ENCODE peak calls at places on chromosomes 12 and 14, in four cellular contexts. P, E, H and N are unnamed samples. For H3K4me1, the result is how much of the 10 kb centered on the place peaks cover.

GRCh38 chr12:45312012-45312411 is 96.1 kb downstream of the ANO6 start:
- DNase-seq in P (no peak), E (no peak), H (no peak), N (no peak)

GRCh38 chr12:58787021-58787760 is 133.1 kb downstream of the LRIG3 start:
- DNase-seq in P (no peak), E (no peak), H (peak), N (no peak)

GRCh38 chr14:49920935-49921334 is 28.1 kb downstream of the ARF6 start:
- DNase-seq in P (no peak), E (no peak), H (no peak), N (no peak)

GRCh38 chr12:117404940-117405339 is 43.5 kb upstream of the NOS1 start:
- DNase-seq in P (no peak), E (no peak), H (no peak), N (no peak)

GRCh38 chr14:50007123-50007903 is 109.1 kb downstream of the VCPKMT start:
- DNase-seq in P (no peak), E (peak), H (no peak), N (no peak)

GRCh38 chr12:110636516-110636915 is 22.6 kb downstream of the TCTN1 start:
- DNase-seq in P (no peak), E (no peak), H (no peak), N (no peak)

GRCh38 chr12:12941450-12942350 is 10.3 kb downstream of the GPRC5D start:
- DNase-seq in P (no peak), E (no peak), H (no peak), N (no peak)

GRCh38 chr14:36556811-36557433 is 25.5 kb downstream of the NKX2-8 start:
- DNase-seq in P (no peak), E (peak), H (peak), N (peak)

GRCh38 chr12:13146539-13146938 is 43.1 kb upstream of the GSG1 start:
- DNase-seq in P (no peak), E (no peak), H (no peak), N (no peak)

GRCh38 chr14:88305923-88306322 is 17.1 kb downstream of the KCNK10 start:
- DNase-seq in P (no peak), E (no peak), H (no peak), N (no peak)

GRCh38 chr12:21894792-21895392 is 46.3 kb downstream of the ABCC9 start:
- DNase-seq in P (no peak), E (no peak), H (no peak), N (no peak)

GRCh38 chr14:77043984-77044485 is 15.5 kb upstream of the IRF2BPL start:
- DNase-seq in P (no peak), E (no peak), H (no peak), N (no peak)
- H3K4me1 ChIP-seq in P (half or more), E (under half), H (half or more), N (under half)

GRCh38 chr12:54300732-54301427 is at the start of gene NFE2:
- DNase-seq in P (peak), E (peak), H (no peak), N (peak)
- H3K4me1 ChIP-seq in P (under half), E (under half), H (under half), N (under half)

GRCh38 chr14:32472081-32472480 is 143.0 kb downstream of the AKAP6 start:
- DNase-seq in P (no peak), E (no peak), H (no peak), N (no peak)
- H3K4me1 ChIP-seq in P (under half), E (under half), H (under half), N (under half)

GRCh38 chr14:65303185-65303901 is 109.2 kb upstream of the FUT8 start:
- DNase-seq in P (no peak), E (no peak), H (no peak), N (no peak)
- H3K4me1 ChIP-seq in P (under half), E (under half), H (under half), N (under half)

DNA sequence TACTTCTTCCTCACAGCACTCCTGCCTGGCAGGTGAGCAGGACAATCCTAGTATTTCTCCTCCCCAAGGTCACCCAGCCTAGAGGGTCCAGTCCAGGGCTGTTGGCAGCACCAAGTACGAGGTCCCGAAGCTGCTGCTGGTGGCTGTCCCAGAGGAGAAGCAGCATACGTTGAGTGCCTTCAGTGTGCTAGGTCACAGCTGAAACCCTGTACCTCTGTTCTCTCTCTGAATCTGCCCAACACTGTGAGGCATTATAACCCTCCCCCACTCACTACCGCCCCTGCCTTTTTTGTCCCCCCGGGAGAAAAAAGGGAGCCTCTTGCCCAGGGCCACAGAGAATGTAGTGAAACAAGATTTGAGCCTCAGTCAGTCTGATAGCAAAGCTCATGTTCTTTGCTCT is 53.4 kb downstream of the PPP2R5C start:
- DNase-seq in P (no peak), E (no peak), H (no peak), N (no peak)
- H3K4me1 ChIP-seq in P (under half), E (under half), H (under half), N (under half)

GRCh38 chr12:116160196-116160595 is 117.3 kb downstream of the MED13L start:
- DNase-seq in P (no peak), E (no peak), H (no peak), N (no peak)
- H3K4me1 ChIP-seq in P (under half), E (under half), H (half or more), N (half or more)

GRCh38 chr14:63474844-63475243 is 68.3 kb downstream of the PPP2R5E start:
- DNase-seq in P (no peak), E (no peak), H (no peak), N (no peak)
- H3K4me1 ChIP-seq in P (half or more), E (under half), H (under half), N (under half)

DNA sequence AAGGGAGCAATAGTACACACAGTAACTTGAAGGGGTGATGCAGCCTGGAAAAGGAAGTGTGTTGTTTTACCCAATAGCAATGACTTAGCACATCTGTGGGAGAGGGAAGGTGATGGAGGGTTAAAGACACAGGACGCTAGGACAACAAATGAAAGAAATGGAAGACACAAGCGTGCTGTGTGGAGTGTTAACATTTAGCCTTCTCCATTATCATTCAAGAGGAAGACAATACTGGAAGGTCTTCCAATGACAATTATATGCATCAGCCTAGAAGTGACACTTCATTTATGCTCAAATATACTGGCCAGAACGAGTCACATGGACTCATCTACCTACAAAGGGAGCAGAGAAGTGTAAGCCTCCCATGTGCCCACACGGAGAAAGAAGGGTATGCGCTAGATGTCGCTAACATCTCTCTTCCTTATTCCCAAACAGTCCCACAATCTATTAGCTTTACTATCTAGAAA is 20.5 kb downstream of the PPM1H start:
- DNase-seq in P (no peak), E (no peak), H (no peak), N (no peak)
- H3K4me1 ChIP-seq in P (under half), E (under half), H (under half), N (under half)